ENCODE peak calls at places on chromosomes 3 and 15, in nine cellular contexts. O, V, U, D, Z, X, F, B and K are unnamed samples.

GRCh38 chr3:128006471-128007424 is 45.5 kb upstream of the SEC61A1 start:
- DNase-seq in O (no peak), V (no peak), U (peak; percentile 12), D (no peak), Z (no peak), X (peak; percentile 8), F (no peak), B (no peak), K (no peak)

GRCh38 chr15:86139828-86140227 is 60.2 kb downstream of the AGBL1 start:
- DNase-seq in O (no peak), V (no peak), U (peak; percentile 9), D (no peak), Z (no peak), X (no peak), F (peak; percentile 11), B (no peak), K (peak; percentile 21)

GRCh38 chr3:127820221-127820870 is 2.0 kb downstream of the MGLL start:
- DNase-seq in O (no peak), V (peak; percentile 15), U (no peak), D (peak; percentile 63), Z (no peak), X (peak; percentile 21), F (no peak), B (no peak), K (peak; percentile 90)

GRCh38 chr3:60316121-60316783 is 935.0 kb downstream of the FHIT start:
- DNase-seq in O (no peak), V (peak; percentile 59), U (no peak), D (no peak), Z (no peak), X (peak; percentile 81), F (no peak), B (no peak), K (no peak)

GRCh38 chr15:69524850-69525249 is 72.2 kb downstream of the RPLP1 start:
- DNase-seq in O (peak; percentile 37), V (no peak), U (no peak), D (no peak), Z (no peak), X (no peak), F (no peak), B (no peak), K (no peak)

GRCh38 chr3:190618349-190619030 is 104.6 kb downstream of the IL1RAP start:
- DNase-seq in O (no peak), V (no peak), U (no peak), D (peak; percentile 17), Z (no peak), X (peak; percentile 4), F (peak; percentile 8), B (no peak), K (no peak)

GRCh38 chr3:123347205-123347604 is 101.7 kb downstream of the ADCY5 start:
- DNase-seq in O (peak; percentile 66), V (no peak), U (no peak), D (no peak), Z (no peak), X (no peak), F (no peak), B (no peak), K (no peak)

GRCh38 chr3:146827836-146828235 is 222.7 kb upstream of the PLSCR5 start:
- DNase-seq in O (no peak), V (no peak), U (no peak), D (no peak), Z (no peak), X (no peak), F (no peak), B (no peak), K (no peak)

GRCh38 chr3:162525052-162525451 is 1028.4 kb downstream of the OTOL1 start:
- DNase-seq in O (no peak), V (peak; percentile 87), U (no peak), D (peak; percentile 75), Z (no peak), X (peak; percentile 87), F (no peak), B (no peak), K (no peak)

GRCh38 chr3:11541321-11542303 is 102.1 kb downstream of the VGLL4 start:
- DNase-seq in O (no peak), V (no peak), U (no peak), D (no peak), Z (no peak), X (no peak), F (no peak), B (no peak), K (no peak)

GRCh38 chr3:192817053-192817452 is 89.7 kb upstream of the FGF12 start:
- DNase-seq in O (no peak), V (peak; percentile 57), U (no peak), D (peak; percentile 91), Z (no peak), X (peak; percentile 31), F (no peak), B (no peak), K (no peak)

GRCh38 chr3:84066920-84067319 is 891.9 kb upstream of the CADM2 start:
- DNase-seq in O (no peak), V (no peak), U (peak; percentile 55), D (no peak), Z (no peak), X (no peak), F (no peak), B (no peak), K (no peak)

GRCh38 chr3:177050466-177051237 is 146.6 kb downstream of the TBL1XR1 start:
- DNase-seq in O (no peak), V (peak; percentile 71), U (peak; percentile 17), D (peak; percentile 69), Z (peak; percentile 68), X (peak; percentile 70), F (no peak), B (no peak), K (peak; percentile 21)

GRCh38 chr3:195580733-195581443 is 2.9 kb downstream of the APOD start:
- DNase-seq in O (no peak), V (peak; percentile 34), U (no peak), D (peak; percentile 24), Z (no peak), X (peak; percentile 36), F (no peak), B (no peak), K (no peak)

GRCh38 chr3:160331127-160331937 is 67.7 kb downstream of the IFT80 start:
- DNase-seq in O (no peak), V (peak; percentile 87), U (no peak), D (peak; percentile 78), Z (no peak), X (peak; percentile 86), F (no peak), B (no peak), K (peak; percentile 16)

GRCh38 chr3:112982710-112983109 is 7.8 kb upstream of the CD200R1 start:
- DNase-seq in O (no peak), V (no peak), U (no peak), D (no peak), Z (no peak), X (no peak), F (no peak), B (no peak), K (no peak)

GRCh38 chr3:129121016-129121791 is 400 bp downstream of the RAB43 start:
- DNase-seq in O (no peak), V (peak; percentile 37), U (peak; percentile 51), D (peak; percentile 57), Z (no peak), X (no peak), F (no peak), B (no peak), K (no peak)

GRCh38 chr3:34646911-34647465 is 848.6 kb downstream of the PDCD6IP start:
- DNase-seq in O (no peak), V (no peak), U (no peak), D (no peak), Z (no peak), X (no peak), F (no peak), B (no peak), K (no peak)

GRCh38 chr15:58235961-58236360 is 97.8 kb downstream of the AQP9 start:
- DNase-seq in O (no peak), V (no peak), U (no peak), D (no peak), Z (no peak), X (no peak), F (no peak), B (no peak), K (no peak)

GRCh38 chr3:170109579-170110293 is 71.8 kb downstream of the PHC3 start:
- DNase-seq in O (no peak), V (no peak), U (no peak), D (no peak), Z (no peak), X (no peak), F (no peak), B (no peak), K (no peak)

GRCh38 chr3:118943597-118943996 is 91.0 kb downstream of the IGSF11 start:
- DNase-seq in O (no peak), V (no peak), U (no peak), D (no peak), Z (peak; percentile 33), X (no peak), F (no peak), B (no peak), K (no peak)

GRCh38 chr3:88148651-88149050 is 1.1 kb upstream of the C3orf38 start:
- DNase-seq in O (no peak), V (no peak), U (no peak), D (no peak), Z (no peak), X (no peak), F (no peak), B (no peak), K (no peak)

GRCh38 chr3:39408493-39409372 is 2.2 kb downstream of the RPSA start:
- DNase-seq in O (no peak), V (no peak), U (no peak), D (no peak), Z (no peak), X (no peak), F (no peak), B (no peak), K (no peak)

GRCh38 chr3:146026547-146026946 is 134.4 kb downstream of the PLOD2 start:
- DNase-seq in O (no peak), V (no peak), U (no peak), D (no peak), Z (no peak), X (no peak), F (no peak), B (no peak), K (no peak)

GRCh38 chr3:127431066-127431465 is 143.2 kb upstream of the PRR20G start:
- DNase-seq in O (no peak), V (no peak), U (no peak), D (no peak), Z (peak; percentile 45), X (no peak), F (no peak), B (no peak), K (peak; percentile 38)

GRCh38 chr3:38257583-38257982 is 8.0 kb upstream of the SLC22A13 start:
- DNase-seq in O (no peak), V (no peak), U (no peak), D (peak; percentile 27), Z (no peak), X (peak; percentile 16), F (no peak), B (no peak), K (no peak)

GRCh38 chr15:73540161-73540560 is 93.0 kb downstream of the NPTN start:
- DNase-seq in O (no peak), V (no peak), U (no peak), D (no peak), Z (no peak), X (no peak), F (no peak), B (no peak), K (no peak)

GRCh38 chr3:55412580-55412979 is 74.5 kb downstream of the WNT5A start:
- DNase-seq in O (no peak), V (no peak), U (no peak), D (no peak), Z (no peak), X (no peak), F (no peak), B (no peak), K (no peak)

GRCh38 chr3:30737746-30738499 is 131.5 kb downstream of the TGFBR2 start:
- DNase-seq in O (no peak), V (no peak), U (no peak), D (no peak), Z (no peak), X (no peak), F (no peak), B (no peak), K (no peak)

GRCh38 chr3:101072299-101072698 is 79.1 kb upstream of the ABI3BP start:
- DNase-seq in O (no peak), V (peak; percentile 27), U (no peak), D (peak; percentile 46), Z (no peak), X (peak; percentile 51), F (no peak), B (no peak), K (peak; percentile 40)

GRCh38 chr15:51283026-51283425 is 55.4 kb downstream of the CYP19A1 start:
- DNase-seq in O (no peak), V (no peak), U (no peak), D (no peak), Z (no peak), X (no peak), F (peak; percentile 31), B (no peak), K (no peak)